ENCODE peak calls at places on chromosomes 13 and 19, in eight cellular contexts. One of them, this sample, is unnamed.

GRCh38 chr13:31725841-31726240 is 13.5 kb upstream of the RXFP2 start:
- DNase-seq in adrenal gland: no peak
- DNase-seq in left lung: no peak
- DNase-seq in cardiac fibroblast: peak
- DNase-seq in osteoblast: peak
- DNase-seq in endothelial cell: no peak
- DNase-seq in omental fat pad: no peak
- DNase-seq in fibroblast of lung: peak
- DNase-seq in this sample: no peak

GRCh38 chr13:102642475-102642874 is 45.7 kb downstream of the TPP2 start:
- DNase-seq in omental fat pad: no peak
- DNase-seq in cardiac fibroblast: no peak
- DNase-seq in osteoblast: no peak
- DNase-seq in fibroblast of lung: peak
- DNase-seq in left lung: peak
- DNase-seq in adrenal gland: peak
- DNase-seq in endothelial cell: no peak
- DNase-seq in this sample: no peak

GRCh38 chr13:27401210-27401609 is 23.2 kb upstream of the GTF3A start:
- DNase-seq in endothelial cell: no peak
- DNase-seq in left lung: peak
- DNase-seq in adrenal gland: no peak
- DNase-seq in osteoblast: no peak
- DNase-seq in fibroblast of lung: no peak
- DNase-seq in cardiac fibroblast: no peak
- DNase-seq in omental fat pad: no peak
- DNase-seq in this sample: no peak

GRCh38 chr13:111005364-111005763 is 90.5 kb upstream of the ANKRD10 start:
- DNase-seq in left lung: no peak
- DNase-seq in omental fat pad: no peak
- DNase-seq in fibroblast of lung: peak
- DNase-seq in osteoblast: no peak
- DNase-seq in endothelial cell: no peak
- DNase-seq in cardiac fibroblast: no peak
- DNase-seq in adrenal gland: no peak
- DNase-seq in this sample: no peak

GRCh38 chr19:41604831-41605230 is 22.0 kb downstream of the CEACAM4 start:
- DNase-seq in fibroblast of lung: no peak
- DNase-seq in omental fat pad: no peak
- DNase-seq in adrenal gland: no peak
- DNase-seq in left lung: no peak
- DNase-seq in cardiac fibroblast: no peak
- DNase-seq in endothelial cell: no peak
- DNase-seq in osteoblast: no peak
- DNase-seq in this sample: no peak

GRCh38 chr13:80873589-80873988 is 532.7 kb upstream of the SPRY2 start:
- DNase-seq in fibroblast of lung: peak
- DNase-seq in omental fat pad: no peak
- DNase-seq in left lung: no peak
- DNase-seq in adrenal gland: no peak
- DNase-seq in osteoblast: no peak
- DNase-seq in cardiac fibroblast: peak
- DNase-seq in endothelial cell: no peak
- DNase-seq in this sample: no peak

GRCh38 chr19:35715981-35716734 is 1.6 kb upstream of the KMT2B start:
- DNase-seq in adrenal gland: peak
- DNase-seq in fibroblast of lung: peak
- DNase-seq in omental fat pad: no peak
- DNase-seq in left lung: peak
- DNase-seq in osteoblast: peak
- DNase-seq in endothelial cell: peak
- DNase-seq in cardiac fibroblast: no peak
- DNase-seq in this sample: no peak

GRCh38 chr13:20411638-20412342 is 113.9 kb downstream of the CRYL1 start:
- DNase-seq in cardiac fibroblast: no peak
- DNase-seq in left lung: no peak
- DNase-seq in omental fat pad: no peak
- DNase-seq in adrenal gland: no peak
- DNase-seq in osteoblast: no peak
- DNase-seq in fibroblast of lung: no peak
- DNase-seq in endothelial cell: peak
- DNase-seq in this sample: no peak

GRCh38 chr13:36135876-36136275 is 4.7 kb upstream of the DCLK1 start:
- DNase-seq in adrenal gland: no peak
- DNase-seq in osteoblast: no peak
- DNase-seq in cardiac fibroblast: no peak
- DNase-seq in fibroblast of lung: no peak
- DNase-seq in omental fat pad: no peak
- DNase-seq in endothelial cell: no peak
- DNase-seq in left lung: no peak
- DNase-seq in this sample: no peak

GRCh38 chr19:3774621-3775373 is 2.8 kb upstream of the RAX2 start:
- DNase-seq in osteoblast: peak
- DNase-seq in left lung: no peak
- DNase-seq in adrenal gland: no peak
- DNase-seq in fibroblast of lung: no peak
- DNase-seq in omental fat pad: no peak
- DNase-seq in endothelial cell: no peak
- DNase-seq in cardiac fibroblast: no peak
- DNase-seq in this sample: no peak

GRCh38 chr13:60066206-60066605 is 97.5 kb downstream of the DIAPH3 start:
- DNase-seq in left lung: no peak
- DNase-seq in osteoblast: no peak
- DNase-seq in fibroblast of lung: no peak
- DNase-seq in endothelial cell: no peak
- DNase-seq in adrenal gland: no peak
- DNase-seq in cardiac fibroblast: no peak
- DNase-seq in omental fat pad: no peak
- DNase-seq in this sample: no peak

GRCh38 chr19:39405930-39406655 is 554 bp upstream of the ZFP36 start:
- DNase-seq in osteoblast: no peak
- DNase-seq in omental fat pad: no peak
- DNase-seq in endothelial cell: no peak
- DNase-seq in cardiac fibroblast: no peak
- DNase-seq in left lung: no peak
- DNase-seq in fibroblast of lung: no peak
- DNase-seq in adrenal gland: no peak
- DNase-seq in this sample: no peak

GRCh38 chr19:29683009-29683408 is 17.7 kb downstream of the PLEKHF1 start:
- DNase-seq in omental fat pad: no peak
- DNase-seq in adrenal gland: no peak
- DNase-seq in endothelial cell: no peak
- DNase-seq in left lung: no peak
- DNase-seq in fibroblast of lung: peak
- DNase-seq in cardiac fibroblast: peak
- DNase-seq in osteoblast: peak
- DNase-seq in this sample: no peak

GRCh38 chr19:11047856-11048255 is 41.4 kb upstream of the LDLR start:
- DNase-seq in left lung: no peak
- DNase-seq in osteoblast: peak
- DNase-seq in adrenal gland: no peak
- DNase-seq in fibroblast of lung: no peak
- DNase-seq in cardiac fibroblast: no peak
- DNase-seq in endothelial cell: no peak
- DNase-seq in omental fat pad: no peak
- DNase-seq in this sample: no peak

GRCh38 chr19:46392252-46392801 is 21.0 kb downstream of the CCDC8 start:
- DNase-seq in left lung: peak
- DNase-seq in omental fat pad: no peak
- DNase-seq in fibroblast of lung: no peak
- DNase-seq in cardiac fibroblast: peak
- DNase-seq in endothelial cell: peak
- DNase-seq in osteoblast: peak
- DNase-seq in adrenal gland: no peak
- DNase-seq in this sample: peak

GRCh38 chr19:33557720-33558119 is 36.1 kb upstream of the PEPD start:
- DNase-seq in omental fat pad: no peak
- DNase-seq in adrenal gland: no peak
- DNase-seq in left lung: no peak
- DNase-seq in cardiac fibroblast: no peak
- DNase-seq in endothelial cell: no peak
- DNase-seq in fibroblast of lung: no peak
- DNase-seq in osteoblast: no peak
- DNase-seq in this sample: no peak

GRCh38 chr19:15262011-15262410 is 29.8 kb upstream of the EPHX3 start:
- DNase-seq in omental fat pad: no peak
- DNase-seq in osteoblast: peak
- DNase-seq in adrenal gland: no peak
- DNase-seq in cardiac fibroblast: no peak
- DNase-seq in fibroblast of lung: no peak
- DNase-seq in endothelial cell: no peak
- DNase-seq in left lung: no peak
- DNase-seq in this sample: no peak

GRCh38 chr19:15259900-15260299 is 27.7 kb upstream of the EPHX3 start:
- DNase-seq in osteoblast: peak
- DNase-seq in left lung: no peak
- DNase-seq in endothelial cell: no peak
- DNase-seq in adrenal gland: no peak
- DNase-seq in omental fat pad: no peak
- DNase-seq in fibroblast of lung: no peak
- DNase-seq in cardiac fibroblast: no peak
- DNase-seq in this sample: no peak

GRCh38 chr19:15257782-15258181 is 25.5 kb upstream of the EPHX3 start:
- DNase-seq in adrenal gland: no peak
- DNase-seq in omental fat pad: no peak
- DNase-seq in left lung: no peak
- DNase-seq in endothelial cell: no peak
- DNase-seq in fibroblast of lung: no peak
- DNase-seq in osteoblast: peak
- DNase-seq in cardiac fibroblast: no peak
- DNase-seq in this sample: no peak

GRCh38 chr19:15263361-15263985 is 31.2 kb upstream of the EPHX3 start:
- DNase-seq in osteoblast: peak
- DNase-seq in cardiac fibroblast: no peak
- DNase-seq in adrenal gland: no peak
- DNase-seq in omental fat pad: no peak
- DNase-seq in endothelial cell: no peak
- DNase-seq in left lung: no peak
- DNase-seq in fibroblast of lung: no peak
- DNase-seq in this sample: no peak

GRCh38 chr19:15260939-15261338 is 28.7 kb upstream of the EPHX3 start:
- DNase-seq in adrenal gland: no peak
- DNase-seq in left lung: no peak
- DNase-seq in cardiac fibroblast: no peak
- DNase-seq in omental fat pad: no peak
- DNase-seq in osteoblast: peak
- DNase-seq in endothelial cell: no peak
- DNase-seq in fibroblast of lung: no peak
- DNase-seq in this sample: no peak
- TF ChIP-seq CTCF in adrenal gland: no peak
- TF ChIP-seq CTCF in left lung: no peak
- TF ChIP-seq CTCF in cardiac fibroblast: peak
- TF ChIP-seq CTCF in omental fat pad: no peak
- TF ChIP-seq CTCF in osteoblast: peak
- TF ChIP-seq CTCF in endothelial cell: peak
- TF ChIP-seq CTCF in fibroblast of lung: peak
- TF ChIP-seq CTCF in this sample: peak

GRCh38 chr13:44573071-44573470 is 3.1 kb downstream of the TSC22D1 start:
- DNase-seq in cardiac fibroblast: no peak
- DNase-seq in endothelial cell: no peak
- DNase-seq in osteoblast: no peak
- DNase-seq in left lung: no peak
- DNase-seq in fibroblast of lung: peak
- DNase-seq in omental fat pad: no peak
- DNase-seq in adrenal gland: no peak
- DNase-seq in this sample: no peak
- TF ChIP-seq CTCF in cardiac fibroblast: no peak
- TF ChIP-seq CTCF in endothelial cell: no peak
- TF ChIP-seq CTCF in osteoblast: no peak
- TF ChIP-seq CTCF in left lung: no peak
- TF ChIP-seq CTCF in fibroblast of lung: no peak
- TF ChIP-seq CTCF in omental fat pad: no peak
- TF ChIP-seq CTCF in adrenal gland: no peak
- TF ChIP-seq CTCF in this sample: no peak

GRCh38 chr19:51040151-51040550 is 5.3 kb upstream of the KLK12 start:
- DNase-seq in left lung: no peak
- DNase-seq in osteoblast: no peak
- DNase-seq in endothelial cell: no peak
- DNase-seq in cardiac fibroblast: no peak
- DNase-seq in adrenal gland: no peak
- DNase-seq in fibroblast of lung: no peak
- DNase-seq in omental fat pad: no peak
- DNase-seq in this sample: no peak

GRCh38 chr19:51031220-51031879 is 3.5 kb downstream of the KLK12 start:
- DNase-seq in omental fat pad: no peak
- DNase-seq in osteoblast: peak
- DNase-seq in left lung: no peak
- DNase-seq in cardiac fibroblast: no peak
- DNase-seq in fibroblast of lung: no peak
- DNase-seq in adrenal gland: no peak
- DNase-seq in endothelial cell: no peak
- DNase-seq in this sample: no peak

GRCh38 chr19:51034704-51035103 is at the start of gene KLK12:
- DNase-seq in left lung: no peak
- DNase-seq in endothelial cell: no peak
- DNase-seq in fibroblast of lung: no peak
- DNase-seq in adrenal gland: no peak
- DNase-seq in cardiac fibroblast: no peak
- DNase-seq in omental fat pad: no peak
- DNase-seq in osteoblast: peak
- DNase-seq in this sample: no peak

GRCh38 chr19:51031880-51032225 is 2.9 kb downstream of the KLK12 start:
- DNase-seq in omental fat pad: no peak
- DNase-seq in fibroblast of lung: no peak
- DNase-seq in osteoblast: peak
- DNase-seq in endothelial cell: no peak
- DNase-seq in adrenal gland: no peak
- DNase-seq in left lung: no peak
- DNase-seq in cardiac fibroblast: no peak
- DNase-seq in this sample: no peak

DNA sequence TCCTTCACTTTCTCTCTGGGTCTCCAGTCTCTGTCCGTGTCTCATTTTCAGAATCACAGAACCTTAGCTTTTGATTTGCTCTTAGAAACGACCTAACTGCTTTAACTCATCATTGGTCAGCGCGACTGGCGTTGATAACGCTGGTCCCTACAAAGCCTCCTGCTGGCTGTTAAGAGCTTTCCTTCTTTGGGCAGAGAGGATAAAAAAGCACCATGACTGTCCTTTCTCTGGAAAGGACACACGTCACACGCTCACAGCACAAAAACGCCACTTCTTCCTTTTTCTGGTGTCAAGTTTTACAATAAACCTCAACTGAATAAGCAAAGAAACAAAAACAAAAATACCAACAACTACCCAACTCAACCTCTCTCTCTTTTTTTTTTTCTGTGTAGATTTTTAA is 1.7 kb upstream of the KLK12 start:
- DNase-seq in cardiac fibroblast: no peak
- DNase-seq in endothelial cell: no peak
- DNase-seq in adrenal gland: no peak
- DNase-seq in omental fat pad: no peak
- DNase-seq in osteoblast: no peak
- DNase-seq in fibroblast of lung: no peak
- DNase-seq in left lung: no peak
- DNase-seq in this sample: no peak
- TF ChIP-seq CTCF in cardiac fibroblast: no peak
- TF ChIP-seq CTCF in endothelial cell: no peak
- TF ChIP-seq CTCF in adrenal gland: no peak
- TF ChIP-seq CTCF in omental fat pad: no peak
- TF ChIP-seq CTCF in osteoblast: no peak
- TF ChIP-seq CTCF in fibroblast of lung: no peak
- TF ChIP-seq CTCF in left lung: no peak
- TF ChIP-seq CTCF in this sample: no peak

GRCh38 chr13:49549289-49549688 is 36.1 kb downstream of the RCBTB1 start:
- DNase-seq in osteoblast: no peak
- DNase-seq in left lung: no peak
- DNase-seq in fibroblast of lung: no peak
- DNase-seq in endothelial cell: no peak
- DNase-seq in cardiac fibroblast: no peak
- DNase-seq in adrenal gland: no peak
- DNase-seq in omental fat pad: no peak
- DNase-seq in this sample: no peak
- TF ChIP-seq CTCF in osteoblast: no peak
- TF ChIP-seq CTCF in left lung: no peak
- TF ChIP-seq CTCF in fibroblast of lung: no peak
- TF ChIP-seq CTCF in endothelial cell: no peak
- TF ChIP-seq CTCF in cardiac fibroblast: peak
- TF ChIP-seq CTCF in adrenal gland: no peak
- TF ChIP-seq CTCF in omental fat pad: no peak
- TF ChIP-seq CTCF in this sample: peak